ENCODE peak calls at places on chromosome 18, in four cellular contexts. K, L, P and J are unnamed samples.

GRCh38 chr18:21479721-21480120 is 120.8 kb downstream of the ESCO1 start:
- DNase-seq in P (peak), K (no peak), L (no peak), J (no peak)

GRCh38 chr18:70154591-70155194 is 50.8 kb downstream of the RTTN start:
- DNase-seq in P (peak), L (no peak), K (peak), J (peak)

GRCh38 chr18:66873899-66874298 is 270.0 kb upstream of the CDH19 start:
- DNase-seq in L (no peak), P (no peak), K (no peak), J (no peak)

GRCh38 chr18:34977787-34978532 is 63.3 kb upstream of the MAPRE2 start:
- DNase-seq in P (no peak), L (peak), K (no peak), J (no peak)

GRCh38 chr18:72871091-72871490 is 3.3 kb upstream of the NETO1 start:
- DNase-seq in P (peak), L (no peak), K (peak), J (no peak)

GRCh38 chr18:3451989-3452749 is 2.2 kb downstream of the TGIF1 start:
- DNase-seq in K (peak), L (peak), P (peak), J (no peak)

GRCh38 chr18:26515643-26516495 is 32.5 kb downstream of the KCTD1 start:
- DNase-seq in L (no peak), K (no peak), P (no peak), J (no peak)

GRCh38 chr18:54675076-54675475 is 84.0 kb downstream of the DYNAP start:
- DNase-seq in L (no peak), P (no peak), K (no peak), J (no peak)

GRCh38 chr18:62157843-62158242 is 29.0 kb downstream of the PIGN start:
- DNase-seq in L (no peak), P (no peak), K (no peak), J (no peak)

GRCh38 chr18:9638886-9639285 is 24.5 kb upstream of the PPP4R1 start:
- DNase-seq in P (no peak), L (no peak), K (no peak), J (no peak)

GRCh38 chr18:63090334-63090733 is 229.2 kb downstream of the BCL2 start:
- DNase-seq in L (no peak), P (no peak), K (no peak), J (no peak)

GRCh38 chr18:3246636-3247242 is 862 bp upstream of the MYL12A start:
- DNase-seq in L (peak), P (no peak), K (no peak), J (no peak)

GRCh38 chr18:45935591-45936335 is 31.4 kb downstream of the EPG5 start:
- DNase-seq in L (no peak), P (no peak), K (peak), J (peak)

GRCh38 chr18:49160075-49160930 is 209.5 kb upstream of the SMAD7 start:
- DNase-seq in P (no peak), K (peak), L (no peak), J (peak)

GRCh38 chr18:75959150-75959549 is 531.6 kb upstream of the SMIM21 start:
- DNase-seq in P (no peak), L (no peak), K (no peak), J (no peak)

GRCh38 chr18:49178736-49179135 is 228.0 kb upstream of the SMAD7 start:
- DNase-seq in K (peak), P (no peak), L (peak), J (no peak)

GRCh38 chr18:75544496-75544895 is 117.0 kb upstream of the SMIM21 start:
- DNase-seq in K (peak), L (no peak), P (peak), J (no peak)

GRCh38 chr18:11859903-11860407 is 8.7 kb downstream of the CHMP1B start:
- DNase-seq in K (peak), L (no peak), P (peak), J (no peak)

GRCh38 chr18:12423820-12424219 is 16.1 kb downstream of the PRELID3A start:
- DNase-seq in P (no peak), L (no peak), K (no peak), J (no peak)

GRCh38 chr18:34702814-34703213 is 7.3 kb upstream of the DTNA start:
- DNase-seq in K (no peak), P (no peak), L (no peak), J (no peak)